ENCODE peak calls at places on chromosomes 2 and 18, in seven cellular contexts. S is activated CD8-positive, alpha-beta T cell treated with anti-CD3 and anti-CD28 coated beads for 36 hours; J is astrocyte of the spinal cord; I is lung; M is stomach; C is psoas muscle; L is A549. B is an unnamed sample.

GRCh38 chr2:188365058-188365641 is 73.5 kb downstream of the GULP1 start:
- DNase-seq in S (no peak), J (no peak), I (no peak), M (no peak), C (no peak), L (no peak), B (no peak)

GRCh38 chr2:232973796-232974195 is 39.3 kb downstream of the NGEF start:
- DNase-seq in S (no peak), J (no peak), I (no peak), M (no peak), C (no peak), L (no peak), B (no peak)

GRCh38 chr2:135709992-135710391 is 31.7 kb upstream of the UBXN4 start:
- DNase-seq in S (peak), J (peak), I (peak), M (peak), C (peak), L (peak), B (peak)

GRCh38 chr2:43837033-43837432 is 1.6 kb downstream of the ABCG5 start:
- DNase-seq in S (no peak), J (no peak), I (no peak), M (no peak), C (no peak), L (no peak), B (no peak)

GRCh38 chr2:173860566-173860965 is 104.6 kb downstream of the SP3 start:
- DNase-seq in S (no peak), J (no peak), I (no peak), M (no peak), C (no peak), L (no peak), B (no peak)

GRCh38 chr2:170974304-170974993 is 45.4 kb downstream of the GORASP2 start:
- DNase-seq in S (no peak), J (no peak), I (no peak), M (peak), C (no peak), L (no peak), B (no peak)

GRCh38 chr2:187390891-187391290 is 57.2 kb downstream of the CALCRL start:
- DNase-seq in S (no peak), J (peak), I (no peak), M (no peak), C (no peak), L (peak), B (no peak)

GRCh38 chr2:207530160-207531023 is 630 bp downstream of the CREB1 start:
- DNase-seq in S (peak), J (peak), I (peak), M (peak), C (peak), L (peak), B (peak)

GRCh38 chr2:230785346-230785745 is 72.7 kb downstream of the CAB39 start:
- DNase-seq in S (no peak), J (no peak), I (no peak), M (no peak), C (no peak), L (no peak), B (no peak)

GRCh38 chr18:68956650-68957049 is 158.8 kb downstream of the CCDC102B start:
- DNase-seq in S (no peak), J (no peak), I (no peak), M (no peak), C (no peak), L (no peak), B (no peak)

GRCh38 chr18:5294113-5294617 is 1.4 kb downstream of the ZBTB14 start:
- DNase-seq in S (peak), J (no peak), I (no peak), M (peak), C (no peak), L (no peak), B (peak)

GRCh38 chr2:216583157-216583556 is 50.1 kb upstream of the IGFBP2 start:
- DNase-seq in S (no peak), J (peak), I (no peak), M (no peak), C (no peak), L (peak), B (no peak)

GRCh38 chr18:987325-988186 is 82.9 kb downstream of the ADCYAP1 start:
- DNase-seq in S (no peak), J (peak), I (no peak), M (no peak), C (no peak), L (peak), B (no peak)

GRCh38 chr18:73684651-73685050 is 463.0 kb downstream of the FBXO15 start:
- DNase-seq in S (no peak), J (peak), I (no peak), M (no peak), C (no peak), L (no peak), B (no peak)

GRCh38 chr18:55510809-55511208 is 77.2 kb downstream of the TCF4 start:
- DNase-seq in S (no peak), J (peak), I (no peak), M (no peak), C (no peak), L (no peak), B (peak)

GRCh38 chr2:133266926-133267590 is 301.2 kb downstream of the NCKAP5 start:
- DNase-seq in S (no peak), J (no peak), I (no peak), M (no peak), C (no peak), L (peak), B (peak)

GRCh38 chr2:236262238-236262637 is 2.0 kb downstream of the ASB18 start:
- DNase-seq in S (no peak), J (no peak), I (no peak), M (no peak), C (no peak), L (no peak), B (no peak)

GRCh38 chr2:177348735-177349693 is 43.6 kb upstream of the AGPS start:
- DNase-seq in S (no peak), J (no peak), I (no peak), M (no peak), C (no peak), L (no peak), B (no peak)

GRCh38 chr18:30810580-30810979 is 232.0 kb downstream of the DSC3 start:
- DNase-seq in S (no peak), J (no peak), I (no peak), M (no peak), C (no peak), L (no peak), B (no peak)

GRCh38 chr2:46364797-46365457 is 67.7 kb downstream of the EPAS1 start:
- DNase-seq in S (peak), J (peak), I (no peak), M (peak), C (no peak), L (peak), B (peak)

GRCh38 chr2:217797661-217798069 is 205.1 kb downstream of the TNS1 start:
- DNase-seq in S (no peak), J (no peak), I (peak), M (peak), C (peak), L (no peak), B (no peak)

GRCh38 chr18:7172611-7173010 is 55.0 kb upstream of the LAMA1 start:
- DNase-seq in S (no peak), J (no peak), I (no peak), M (no peak), C (no peak), L (no peak), B (no peak)

GRCh38 chr18:7173216-7173615 is 55.6 kb upstream of the LAMA1 start:
- DNase-seq in S (no peak), J (no peak), I (no peak), M (no peak), C (no peak), L (no peak), B (no peak)

GRCh38 chr18:7174359-7175107 is 56.4 kb upstream of the LRRC30 start:
- DNase-seq in S (no peak), J (no peak), I (no peak), M (no peak), C (peak), L (no peak), B (peak)

DNA sequence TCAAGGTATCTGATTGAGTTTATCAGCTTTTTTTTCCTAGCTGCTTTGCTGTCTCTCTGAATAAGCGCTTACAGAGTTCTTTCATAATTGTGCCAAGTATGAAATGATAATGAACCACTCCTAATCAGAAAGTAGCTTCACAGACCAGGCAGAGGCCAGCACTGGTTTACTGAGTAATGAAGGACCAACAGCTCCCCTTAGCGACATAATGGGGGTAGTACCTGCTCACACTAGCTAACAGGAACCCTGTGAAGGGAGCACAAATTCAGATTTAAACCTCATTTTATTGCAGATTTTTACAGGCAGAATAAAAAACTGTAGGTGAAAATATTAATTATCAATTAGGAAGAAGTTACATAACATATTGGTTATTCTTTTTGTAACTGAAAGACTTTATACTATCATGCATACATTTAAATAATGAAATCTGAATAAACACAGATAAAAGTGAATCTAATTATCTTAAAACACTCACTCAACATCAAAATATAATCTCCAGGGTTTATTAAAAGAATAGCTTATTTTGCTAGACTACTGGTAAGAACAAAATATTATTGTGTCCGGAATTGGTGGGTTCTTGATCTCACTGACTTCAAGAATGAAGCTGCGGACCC is 53.7 kb upstream of the LRRC30 start:
- DNase-seq in S (peak), J (peak), I (peak), M (no peak), C (no peak), L (peak), B (peak)
- TF ChIP-seq CTCF in S (peak), J (peak), I (peak), M (peak), C (peak), L (peak), B (peak)

DNA sequence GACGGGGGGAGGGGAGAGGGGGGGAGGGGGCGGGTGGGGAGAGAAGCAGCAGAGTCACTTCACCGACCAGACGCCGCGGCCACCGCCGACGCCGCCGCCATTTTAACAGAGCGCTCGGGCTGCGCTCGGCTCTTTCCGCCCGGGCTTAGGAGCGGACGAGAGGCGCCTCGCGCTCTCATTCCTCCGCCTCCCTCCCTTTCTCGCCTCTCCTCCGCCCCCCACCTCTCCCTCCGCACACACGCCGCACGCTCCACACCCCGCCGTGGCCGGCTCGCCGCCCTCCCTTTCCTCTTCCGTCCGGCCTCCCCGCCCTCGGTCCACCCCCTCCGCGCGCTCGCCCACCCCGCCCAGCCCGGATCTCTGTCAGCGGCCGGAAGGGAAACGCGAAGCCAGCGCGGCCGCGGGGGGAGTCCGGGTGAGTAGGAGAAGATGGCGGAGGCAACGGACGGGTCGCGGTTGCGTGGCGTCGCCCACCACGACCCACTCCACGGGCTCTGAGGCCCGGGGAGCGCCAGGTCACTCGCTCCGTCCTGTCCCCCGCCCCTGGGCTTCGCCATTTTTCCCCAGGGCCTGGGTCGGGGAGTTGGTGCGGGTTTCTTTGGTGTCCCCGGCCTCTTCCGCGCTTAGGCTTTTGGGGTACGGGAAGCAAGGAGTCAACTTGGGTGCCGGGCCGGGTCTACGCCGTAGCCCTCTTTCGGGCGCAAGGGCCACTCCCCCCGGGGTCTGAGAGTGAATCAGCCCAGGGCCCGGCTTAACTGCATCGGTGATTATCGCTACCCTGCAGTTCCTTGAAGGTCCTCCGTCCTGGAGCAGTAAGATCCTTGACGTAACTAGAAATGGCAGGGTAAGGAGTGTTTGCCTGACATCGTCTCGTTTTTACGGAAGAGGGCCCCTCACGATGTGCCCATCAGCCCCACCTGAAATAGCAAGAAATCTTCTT is at the start of gene USP34:
- DNase-seq in S (peak), J (peak), I (peak), M (peak), C (peak), L (peak), B (peak)
- TF ChIP-seq CTCF in S (no peak), J (no peak), I (no peak), M (no peak), C (no peak), L (no peak), B (no peak)

DNA sequence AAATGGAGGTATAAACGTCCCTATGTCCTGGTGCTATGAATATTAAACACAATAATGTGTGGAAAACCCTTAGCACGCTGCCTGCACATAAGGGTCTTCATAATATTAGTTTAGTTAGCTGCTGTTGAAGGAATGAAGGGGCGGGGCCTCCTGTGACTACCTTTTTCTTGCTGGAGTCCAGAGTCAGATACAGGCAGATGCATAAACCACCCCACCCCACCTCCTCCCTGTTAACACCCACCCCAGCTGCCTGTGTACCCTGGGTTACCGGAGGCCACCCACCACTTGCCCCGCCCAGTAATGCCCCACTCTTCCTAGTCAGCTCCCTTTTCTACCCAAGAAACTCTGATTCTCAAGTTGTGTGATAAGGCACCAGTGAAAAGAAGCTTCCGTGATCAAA is 158.4 kb downstream of the EN1 start:
- DNase-seq in S (no peak), J (no peak), I (no peak), M (no peak), C (no peak), L (no peak), B (no peak)
- TF ChIP-seq CTCF in S (no peak), J (no peak), I (no peak), M (no peak), C (no peak), L (no peak), B (no peak)

GRCh38 chr18:58394046-58394445 is 234.8 kb downstream of the ALPK2 start:
- DNase-seq in S (no peak), J (no peak), I (no peak), M (no peak), C (no peak), L (no peak), B (no peak)
- TF ChIP-seq CTCF in S (no peak), J (no peak), I (no peak), M (no peak), C (no peak), L (no peak), B (no peak)

DNA sequence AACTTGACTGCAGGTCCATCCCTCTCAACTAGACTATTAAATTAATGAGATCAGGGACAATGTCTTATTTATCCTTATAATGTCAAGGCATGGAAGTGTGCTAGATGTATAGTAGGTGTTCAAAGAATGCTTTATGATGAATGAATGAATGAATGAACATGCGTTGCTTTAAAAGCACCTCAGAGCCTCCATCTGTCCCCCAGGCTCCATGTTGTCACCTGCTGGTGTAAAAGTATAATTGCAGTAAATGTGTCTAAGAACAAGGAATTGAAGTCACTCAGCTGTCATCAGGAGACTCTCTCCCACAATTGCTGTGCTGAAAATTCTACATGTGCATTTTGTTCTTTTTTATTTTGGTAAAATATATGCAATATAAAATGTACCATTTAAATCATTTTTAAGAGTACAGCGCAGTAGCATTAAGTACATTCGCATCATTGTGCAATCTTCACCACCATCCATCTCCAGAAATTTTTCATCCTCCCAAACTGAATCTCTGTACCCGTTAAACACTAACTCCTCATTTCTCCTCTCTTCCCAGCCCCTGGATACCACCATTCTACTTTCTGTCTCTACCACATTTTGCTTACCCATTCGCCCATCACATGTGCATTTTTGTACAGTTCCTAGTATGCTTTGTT is 52.6 kb downstream of the GNAL start:
- DNase-seq in S (no peak), J (no peak), I (no peak), M (no peak), C (no peak), L (peak), B (no peak)
- TF ChIP-seq CTCF in S (peak), J (peak), I (no peak), M (no peak), C (peak), L (peak), B (peak)

GRCh38 chr2:88185480-88185879 is 15.3 kb downstream of the THNSL2 start:
- DNase-seq in S (no peak), J (no peak), I (no peak), M (no peak), C (no peak), L (no peak), B (no peak)

GRCh38 chr2:88187038-88187676 is 17.0 kb downstream of the THNSL2 start:
- DNase-seq in S (peak), J (no peak), I (peak), M (peak), C (peak), L (peak), B (peak)

GRCh38 chr2:88190808-88191721 is 20.9 kb downstream of the THNSL2 start:
- DNase-seq in S (peak), J (peak), I (no peak), M (no peak), C (no peak), L (peak), B (peak)

GRCh38 chr2:88188741-88189140 is 18.6 kb downstream of the THNSL2 start:
- DNase-seq in S (no peak), J (no peak), I (no peak), M (no peak), C (no peak), L (no peak), B (no peak)

GRCh38 chr2:88187927-88188326 is 17.8 kb downstream of the THNSL2 start:
- DNase-seq in S (no peak), J (no peak), I (no peak), M (no peak), C (no peak), L (peak), B (no peak)
- TF ChIP-seq CTCF in S (no peak), J (peak), I (no peak), M (no peak), C (no peak), L (no peak), B (peak)

GRCh38 chr2:42795275-42795674 is 2.9 kb upstream of the HAAO start:
- DNase-seq in S (no peak), J (no peak), I (no peak), M (no peak), C (no peak), L (no peak), B (no peak)

GRCh38 chr2:42792583-42793313 is at the start of gene HAAO:
- DNase-seq in S (no peak), J (no peak), I (peak), M (peak), C (peak), L (no peak), B (peak)

GRCh38 chr2:42793314-42794270 is 1.2 kb upstream of the HAAO start:
- DNase-seq in S (no peak), J (no peak), I (no peak), M (no peak), C (no peak), L (no peak), B (no peak)

GRCh38 chr2:42795871-42796301 is 3.5 kb upstream of the HAAO start:
- DNase-seq in S (no peak), J (no peak), I (no peak), M (no peak), C (no peak), L (no peak), B (no peak)

GRCh38 chr2:42794271-42795046 is 2.1 kb upstream of the HAAO start:
- DNase-seq in S (no peak), J (no peak), I (no peak), M (no peak), C (no peak), L (peak), B (peak)
- TF ChIP-seq CTCF in S (no peak), J (peak), I (no peak), M (no peak), C (peak), L (peak), B (no peak)

GRCh38 chr2:143209570-143210445 is 80.6 kb downstream of the ARHGAP15 start:
- DNase-seq in S (no peak), J (no peak), I (no peak), M (no peak), C (no peak), L (no peak), B (no peak)

GRCh38 chr2:143210446-143210819 is 81.2 kb downstream of the ARHGAP15 start:
- DNase-seq in S (no peak), J (no peak), I (no peak), M (no peak), C (no peak), L (no peak), B (no peak)

GRCh38 chr2:143205106-143205764 is 76.0 kb downstream of the ARHGAP15 start:
- DNase-seq in S (no peak), J (peak), I (no peak), M (no peak), C (no peak), L (peak), B (no peak)
- TF ChIP-seq CTCF in S (peak), J (peak), I (no peak), M (no peak), C (no peak), L (peak), B (no peak)

B was measured in endothelial cell.